ENCODE peak calls at places on chromosome 5, in six cellular contexts. O is IMR-90, Y is mesenchymal stem cell, P is H1, M is mesendoderm, B is H9. D is an unnamed sample.

GRCh38 chr5:16508730-16509531 is 43.3 kb upstream of the ZNF622 start:
- DNase-seq in O (no peak), Y (no peak), P (peak), M (peak), B (peak), D (no peak)

GRCh38 chr5:100479079-100479688 is 56.0 kb upstream of the FAM174A start:
- DNase-seq in O (peak), Y (peak), P (no peak), M (peak), B (peak), D (peak)

GRCh38 chr5:159103086-159103485 is 3.4 kb upstream of the EBF1 start:
- DNase-seq in O (no peak), Y (no peak), P (no peak), M (no peak), B (no peak), D (no peak)

GRCh38 chr5:171826132-171826531 is 40.5 kb downstream of the SMIM23 start:
- DNase-seq in O (peak), Y (peak), P (no peak), M (no peak), B (no peak), D (no peak)

GRCh38 chr5:113612060-113612496 is 98.6 kb downstream of the YTHDC2 start:
- DNase-seq in O (peak), Y (peak), P (no peak), M (peak), B (no peak), D (peak)

GRCh38 chr5:52119768-52120167 is 667.9 kb upstream of the ITGA1 start:
- DNase-seq in O (no peak), Y (no peak), P (no peak), M (peak), B (no peak), D (no peak)

GRCh38 chr5:76556511-76557221 is 66.5 kb downstream of the F2RL2 start:
- DNase-seq in O (no peak), Y (no peak), P (no peak), M (no peak), B (no peak), D (no peak)

GRCh38 chr5:1951165-1951816 is 68.6 kb upstream of the IRX4 start:
- DNase-seq in O (no peak), Y (no peak), P (no peak), M (no peak), B (no peak), D (no peak)

GRCh38 chr5:80763211-80763610 is 108.4 kb upstream of the DHFR start:
- DNase-seq in O (no peak), Y (peak), P (no peak), M (no peak), B (no peak), D (no peak)

GRCh38 chr5:122661496-122662180 is 113.2 kb upstream of the SNX2 start:
- DNase-seq in O (no peak), Y (peak), P (no peak), M (no peak), B (no peak), D (no peak)

GRCh38 chr5:168850683-168851082 is 271.5 kb upstream of the PANK3 start:
- DNase-seq in O (no peak), Y (no peak), P (no peak), M (no peak), B (no peak), D (no peak)

GRCh38 chr5:176721509-176721908 is 74.2 kb downstream of the TSPAN17 start:
- DNase-seq in O (no peak), Y (no peak), P (no peak), M (no peak), B (no peak), D (no peak)

GRCh38 chr5:9698125-9698848 is 68.1 kb upstream of the TAS2R1 start:
- DNase-seq in O (peak), Y (peak), P (no peak), M (no peak), B (no peak), D (no peak)

GRCh38 chr5:143435207-143435657 is 31.7 kb upstream of the NR3C1 start:
- DNase-seq in O (peak), Y (peak), P (no peak), M (peak), B (no peak), D (no peak)

GRCh38 chr5:136769900-136770684 is 404.7 kb upstream of the TRPC7 start:
- DNase-seq in O (peak), Y (peak), P (peak), M (peak), B (peak), D (peak)

GRCh38 chr5:1925111-1926070 is 42.7 kb upstream of the IRX4 start:
- DNase-seq in O (no peak), Y (no peak), P (no peak), M (no peak), B (no peak), D (no peak)

GRCh38 chr5:170355601-170356098 is 33.5 kb downstream of the KCNMB1 start:
- DNase-seq in O (no peak), Y (no peak), P (no peak), M (no peak), B (no peak), D (no peak)

GRCh38 chr5:67182406-67182805 is 14.2 kb downstream of the CD180 start:
- DNase-seq in O (peak), Y (peak), P (no peak), M (peak), B (peak), D (no peak)

GRCh38 chr5:179344301-179345178 is 721 bp downstream of the ADAMTS2 start:
- DNase-seq in O (peak), Y (peak), P (no peak), M (peak), B (no peak), D (peak)

GRCh38 chr5:115983519-115983918 is 21.2 kb downstream of the LVRN start:
- DNase-seq in O (no peak), Y (no peak), P (no peak), M (no peak), B (no peak), D (no peak)

GRCh38 chr5:3380689-3381088 is 214.9 kb upstream of the IRX1 start:
- DNase-seq in O (no peak), Y (no peak), P (no peak), M (no peak), B (no peak), D (no peak)
- H2BK15ac ChIP-seq in O (no peak), Y (no peak), P (no peak), M (no peak), B (no peak), D (no peak)

GRCh38 chr5:147522435-147522834 is 12.6 kb upstream of the DPYSL3 start:
- DNase-seq in O (peak), Y (no peak), P (no peak), M (peak), B (no peak), D (no peak)

GRCh38 chr5:147515269-147515668 is 5.4 kb upstream of the DPYSL3 start:
- DNase-seq in O (no peak), Y (no peak), P (no peak), M (no peak), B (no peak), D (no peak)

GRCh38 chr5:147517383-147517782 is 7.5 kb upstream of the DPYSL3 start:
- DNase-seq in O (no peak), Y (no peak), P (no peak), M (no peak), B (no peak), D (no peak)

GRCh38 chr5:147520450-147520849 is 10.6 kb upstream of the DPYSL3 start:
- DNase-seq in O (peak), Y (no peak), P (no peak), M (peak), B (no peak), D (no peak)

DNA sequence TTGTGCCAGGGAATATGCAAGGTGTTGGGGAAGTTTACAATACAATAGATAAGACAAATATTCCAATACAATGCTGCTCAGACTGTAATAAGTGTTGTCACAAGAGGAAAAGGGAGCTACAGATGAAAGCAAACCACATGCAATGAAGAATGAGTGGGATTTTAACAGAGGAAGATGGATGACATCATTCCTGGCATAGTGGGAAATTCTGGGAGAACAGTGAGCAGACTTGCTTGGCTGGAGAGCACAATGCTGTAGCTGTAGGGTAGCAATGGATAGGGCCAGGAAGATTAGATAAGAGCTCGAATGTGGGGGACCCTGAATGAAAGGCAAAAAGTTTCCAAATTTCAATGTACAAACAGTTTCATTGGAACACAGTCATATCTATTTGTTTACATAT is 9.5 kb upstream of the DPYSL3 start:
- DNase-seq in O (no peak), Y (no peak), P (no peak), M (peak), B (no peak), D (no peak)
- H2BK15ac ChIP-seq in O (no peak), Y (no peak), P (no peak), M (no peak), B (no peak), D (no peak)

GRCh38 chr5:78526049-78526525 is 122.5 kb downstream of the LHFPL2 start:
- DNase-seq in O (peak), Y (peak), P (no peak), M (no peak), B (no peak), D (no peak)
- H2BK15ac ChIP-seq in O (peak), Y (no peak), P (no peak), M (no peak), B (no peak), D (no peak)

GRCh38 chr5:153157156-153157555 is 333.3 kb upstream of the GRIA1 start:
- DNase-seq in O (no peak), Y (peak), P (no peak), M (no peak), B (no peak), D (no peak)

GRCh38 chr5:153159611-153160010 is 330.9 kb upstream of the GRIA1 start:
- DNase-seq in O (no peak), Y (peak), P (no peak), M (no peak), B (no peak), D (no peak)

GRCh38 chr5:153153086-153153485 is 337.4 kb upstream of the GRIA1 start:
- DNase-seq in O (no peak), Y (peak), P (no peak), M (no peak), B (no peak), D (no peak)

GRCh38 chr5:153158608-153159007 is 331.9 kb upstream of the GRIA1 start:
- DNase-seq in O (no peak), Y (no peak), P (no peak), M (no peak), B (no peak), D (no peak)
- H2BK15ac ChIP-seq in O (no peak), Y (no peak), P (no peak), M (no peak), B (no peak), D (no peak)

DNA sequence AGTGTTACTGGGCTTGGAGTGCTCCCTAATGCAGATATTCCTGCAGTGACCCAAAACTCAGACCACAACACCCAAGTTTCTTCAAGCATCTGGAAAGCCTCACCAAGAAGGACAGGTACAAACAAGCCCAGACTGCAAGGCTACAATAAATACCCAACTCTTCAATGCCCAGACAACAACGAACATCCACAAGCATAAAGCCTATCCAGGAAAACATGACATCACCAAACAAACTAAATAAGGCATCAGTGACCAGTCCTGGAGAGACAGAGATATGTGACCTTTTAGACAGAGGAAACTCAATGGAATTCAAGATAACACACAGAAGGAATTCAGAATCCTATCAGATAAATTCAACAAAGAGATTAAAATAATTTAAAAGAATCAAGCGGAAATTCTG is 605.6 kb downstream of the PDE4D start:
- DNase-seq in O (no peak), Y (no peak), P (no peak), M (no peak), B (no peak), D (no peak)
- H2BK15ac ChIP-seq in O (no peak), Y (no peak), P (no peak), M (no peak), B (no peak), D (no peak)

GRCh38 chr5:5018560-5018935 is 121.6 kb upstream of the ADAMTS16 start:
- DNase-seq in O (no peak), Y (no peak), P (no peak), M (no peak), B (no peak), D (no peak)
- H2BK15ac ChIP-seq in O (no peak), Y (no peak), P (no peak), M (no peak), B (no peak), D (no peak)

GRCh38 chr5:104363567-104363966 is 801.0 kb upstream of the NUDT12 start:
- DNase-seq in O (no peak), Y (no peak), P (no peak), M (no peak), B (no peak), D (no peak)

GRCh38 chr5:104361932-104362331 is 799.3 kb upstream of the NUDT12 start:
- DNase-seq in O (no peak), Y (peak), P (no peak), M (no peak), B (no peak), D (no peak)
- H2BK15ac ChIP-seq in O (no peak), Y (no peak), P (no peak), M (no peak), B (no peak), D (no peak)

DNA sequence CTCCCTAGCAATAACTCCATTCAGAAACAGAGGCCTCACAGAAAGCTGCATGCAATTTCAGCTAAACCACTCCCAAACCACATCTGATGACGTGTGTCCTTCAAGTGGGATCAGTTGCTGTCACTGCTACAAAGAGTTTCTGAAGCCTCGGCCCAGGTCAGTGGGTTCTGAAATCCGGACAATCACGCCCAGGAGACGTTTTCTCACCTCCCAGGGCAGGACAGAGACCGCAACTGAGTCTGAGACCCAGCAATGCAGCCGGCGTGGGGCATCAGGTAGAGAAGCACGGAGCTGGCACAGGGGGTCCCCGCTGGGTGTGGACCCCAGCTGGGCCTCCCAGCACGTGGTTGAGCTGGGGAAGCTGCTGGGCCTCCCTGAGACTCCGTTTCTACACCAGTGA is 2.6 kb upstream of the UBE2QL1 start:
- DNase-seq in O (no peak), Y (no peak), P (no peak), M (no peak), B (no peak), D (no peak)
- H2BK15ac ChIP-seq in O (no peak), Y (no peak), P (no peak), M (no peak), B (no peak), D (no peak)